ENCODE peak calls at places on chromosomes 16 and 17, in eight cellular contexts. One of them, this sample, is unnamed.

GRCh38 chr17:70074991-70075390 is at the start of gene KCNJ16:
- DNase-seq in stimulated activated CD8-positive, alpha-beta memory T cell treated with anti-CD3 and anti-CD28 coated beads, Interleukin-7, amount 100 ng/mL, for 1 hour: no peak
- DNase-seq in mucosa of descending colon: no peak
- DNase-seq in cerebellar cortex: peak
- DNase-seq in activated CD4-positive, CD25-positive, alpha-beta regulatory T cell treated with anti-CD3 and anti-CD28 coated beads, Interleukin-2, amount 50 U/mL, for 16 hours: no peak
- DNase-seq in cardiac fibroblast: no peak
- DNase-seq in heart right ventricle: no peak
- DNase-seq in thoracic aorta: no peak
- DNase-seq in this sample: no peak

GRCh38 chr17:40633871-40634270 is 13.7 kb downstream of the SMARCE1 start:
- DNase-seq in stimulated activated CD8-positive, alpha-beta memory T cell treated with anti-CD3 and anti-CD28 coated beads, Interleukin-7, amount 100 ng/mL, for 1 hour: no peak
- DNase-seq in mucosa of descending colon: no peak
- DNase-seq in cerebellar cortex: no peak
- DNase-seq in activated CD4-positive, CD25-positive, alpha-beta regulatory T cell treated with anti-CD3 and anti-CD28 coated beads, Interleukin-2, amount 50 U/mL, for 16 hours: no peak
- DNase-seq in cardiac fibroblast: no peak
- DNase-seq in heart right ventricle: no peak
- DNase-seq in thoracic aorta: no peak
- DNase-seq in this sample: peak

GRCh38 chr16:4945560-4946502 is 8.9 kb upstream of the PPL start:
- DNase-seq in stimulated activated CD8-positive, alpha-beta memory T cell treated with anti-CD3 and anti-CD28 coated beads, Interleukin-7, amount 100 ng/mL, for 1 hour: no peak
- DNase-seq in mucosa of descending colon: peak
- DNase-seq in cerebellar cortex: no peak
- DNase-seq in activated CD4-positive, CD25-positive, alpha-beta regulatory T cell treated with anti-CD3 and anti-CD28 coated beads, Interleukin-2, amount 50 U/mL, for 16 hours: no peak
- DNase-seq in cardiac fibroblast: peak
- DNase-seq in heart right ventricle: no peak
- DNase-seq in thoracic aorta: no peak
- DNase-seq in this sample: peak

GRCh38 chr17:59914274-59914854 is 21.4 kb downstream of the RPS6KB1 start:
- DNase-seq in stimulated activated CD8-positive, alpha-beta memory T cell treated with anti-CD3 and anti-CD28 coated beads, Interleukin-7, amount 100 ng/mL, for 1 hour: no peak
- DNase-seq in mucosa of descending colon: no peak
- DNase-seq in cerebellar cortex: peak
- DNase-seq in activated CD4-positive, CD25-positive, alpha-beta regulatory T cell treated with anti-CD3 and anti-CD28 coated beads, Interleukin-2, amount 50 U/mL, for 16 hours: no peak
- DNase-seq in cardiac fibroblast: peak
- DNase-seq in heart right ventricle: no peak
- DNase-seq in thoracic aorta: no peak
- DNase-seq in this sample: peak

GRCh38 chr16:57278494-57278893 is 6.0 kb downstream of the PLLP start:
- DNase-seq in stimulated activated CD8-positive, alpha-beta memory T cell treated with anti-CD3 and anti-CD28 coated beads, Interleukin-7, amount 100 ng/mL, for 1 hour: no peak
- DNase-seq in mucosa of descending colon: no peak
- DNase-seq in cerebellar cortex: no peak
- DNase-seq in activated CD4-positive, CD25-positive, alpha-beta regulatory T cell treated with anti-CD3 and anti-CD28 coated beads, Interleukin-2, amount 50 U/mL, for 16 hours: no peak
- DNase-seq in cardiac fibroblast: no peak
- DNase-seq in heart right ventricle: no peak
- DNase-seq in thoracic aorta: no peak
- DNase-seq in this sample: no peak

GRCh38 chr17:37220609-37220953 is 155.2 kb upstream of the C17orf78 start:
- DNase-seq in stimulated activated CD8-positive, alpha-beta memory T cell treated with anti-CD3 and anti-CD28 coated beads, Interleukin-7, amount 100 ng/mL, for 1 hour: no peak
- DNase-seq in mucosa of descending colon: no peak
- DNase-seq in cerebellar cortex: peak
- DNase-seq in activated CD4-positive, CD25-positive, alpha-beta regulatory T cell treated with anti-CD3 and anti-CD28 coated beads, Interleukin-2, amount 50 U/mL, for 16 hours: no peak
- DNase-seq in cardiac fibroblast: peak
- DNase-seq in heart right ventricle: no peak
- DNase-seq in thoracic aorta: no peak
- DNase-seq in this sample: peak

GRCh38 chr17:20156196-20157077 is 147.3 kb downstream of the SPECC1 start:
- DNase-seq in stimulated activated CD8-positive, alpha-beta memory T cell treated with anti-CD3 and anti-CD28 coated beads, Interleukin-7, amount 100 ng/mL, for 1 hour: no peak
- DNase-seq in mucosa of descending colon: no peak
- DNase-seq in cerebellar cortex: no peak
- DNase-seq in activated CD4-positive, CD25-positive, alpha-beta regulatory T cell treated with anti-CD3 and anti-CD28 coated beads, Interleukin-2, amount 50 U/mL, for 16 hours: no peak
- DNase-seq in cardiac fibroblast: peak
- DNase-seq in heart right ventricle: no peak
- DNase-seq in thoracic aorta: no peak
- DNase-seq in this sample: peak

GRCh38 chr17:1112875-1113274 is 66.9 kb downstream of the ABR start:
- DNase-seq in stimulated activated CD8-positive, alpha-beta memory T cell treated with anti-CD3 and anti-CD28 coated beads, Interleukin-7, amount 100 ng/mL, for 1 hour: no peak
- DNase-seq in mucosa of descending colon: no peak
- DNase-seq in cerebellar cortex: peak
- DNase-seq in activated CD4-positive, CD25-positive, alpha-beta regulatory T cell treated with anti-CD3 and anti-CD28 coated beads, Interleukin-2, amount 50 U/mL, for 16 hours: no peak
- DNase-seq in cardiac fibroblast: no peak
- DNase-seq in heart right ventricle: no peak
- DNase-seq in thoracic aorta: no peak
- DNase-seq in this sample: peak

GRCh38 chr17:78137392-78138203 is 7.0 kb downstream of the TMC8 start:
- DNase-seq in stimulated activated CD8-positive, alpha-beta memory T cell treated with anti-CD3 and anti-CD28 coated beads, Interleukin-7, amount 100 ng/mL, for 1 hour: no peak
- DNase-seq in mucosa of descending colon: peak
- DNase-seq in cerebellar cortex: no peak
- DNase-seq in activated CD4-positive, CD25-positive, alpha-beta regulatory T cell treated with anti-CD3 and anti-CD28 coated beads, Interleukin-2, amount 50 U/mL, for 16 hours: no peak
- DNase-seq in cardiac fibroblast: no peak
- DNase-seq in heart right ventricle: no peak
- DNase-seq in thoracic aorta: no peak
- DNase-seq in this sample: no peak

GRCh38 chr17:66275651-66276050 is 26.8 kb upstream of the PRKCA start:
- DNase-seq in stimulated activated CD8-positive, alpha-beta memory T cell treated with anti-CD3 and anti-CD28 coated beads, Interleukin-7, amount 100 ng/mL, for 1 hour: no peak
- DNase-seq in mucosa of descending colon: no peak
- DNase-seq in cerebellar cortex: no peak
- DNase-seq in activated CD4-positive, CD25-positive, alpha-beta regulatory T cell treated with anti-CD3 and anti-CD28 coated beads, Interleukin-2, amount 50 U/mL, for 16 hours: no peak
- DNase-seq in cardiac fibroblast: peak
- DNase-seq in heart right ventricle: no peak
- DNase-seq in thoracic aorta: peak
- DNase-seq in this sample: peak

GRCh38 chr17:142876-143784 is 5.8 kb downstream of the SCGB1C2 start:
- DNase-seq in stimulated activated CD8-positive, alpha-beta memory T cell treated with anti-CD3 and anti-CD28 coated beads, Interleukin-7, amount 100 ng/mL, for 1 hour: no peak
- DNase-seq in mucosa of descending colon: no peak
- DNase-seq in cerebellar cortex: no peak
- DNase-seq in activated CD4-positive, CD25-positive, alpha-beta regulatory T cell treated with anti-CD3 and anti-CD28 coated beads, Interleukin-2, amount 50 U/mL, for 16 hours: no peak
- DNase-seq in cardiac fibroblast: no peak
- DNase-seq in heart right ventricle: peak
- DNase-seq in thoracic aorta: no peak
- DNase-seq in this sample: no peak

GRCh38 chr17:12584727-12585126 is 81.0 kb upstream of the MYOCD start:
- DNase-seq in stimulated activated CD8-positive, alpha-beta memory T cell treated with anti-CD3 and anti-CD28 coated beads, Interleukin-7, amount 100 ng/mL, for 1 hour: no peak
- DNase-seq in mucosa of descending colon: no peak
- DNase-seq in cerebellar cortex: no peak
- DNase-seq in activated CD4-positive, CD25-positive, alpha-beta regulatory T cell treated with anti-CD3 and anti-CD28 coated beads, Interleukin-2, amount 50 U/mL, for 16 hours: no peak
- DNase-seq in cardiac fibroblast: no peak
- DNase-seq in heart right ventricle: no peak
- DNase-seq in thoracic aorta: no peak
- DNase-seq in this sample: no peak

GRCh38 chr16:23408242-23409201 is 44.5 kb downstream of the COG7 start:
- DNase-seq in stimulated activated CD8-positive, alpha-beta memory T cell treated with anti-CD3 and anti-CD28 coated beads, Interleukin-7, amount 100 ng/mL, for 1 hour: no peak
- DNase-seq in mucosa of descending colon: peak
- DNase-seq in cerebellar cortex: peak
- DNase-seq in activated CD4-positive, CD25-positive, alpha-beta regulatory T cell treated with anti-CD3 and anti-CD28 coated beads, Interleukin-2, amount 50 U/mL, for 16 hours: no peak
- DNase-seq in cardiac fibroblast: peak
- DNase-seq in heart right ventricle: peak
- DNase-seq in thoracic aorta: no peak
- DNase-seq in this sample: peak

GRCh38 chr17:38656959-38657823 is 17.6 kb downstream of the EPOP start:
- DNase-seq in stimulated activated CD8-positive, alpha-beta memory T cell treated with anti-CD3 and anti-CD28 coated beads, Interleukin-7, amount 100 ng/mL, for 1 hour: no peak
- DNase-seq in mucosa of descending colon: peak
- DNase-seq in cerebellar cortex: no peak
- DNase-seq in activated CD4-positive, CD25-positive, alpha-beta regulatory T cell treated with anti-CD3 and anti-CD28 coated beads, Interleukin-2, amount 50 U/mL, for 16 hours: no peak
- DNase-seq in cardiac fibroblast: no peak
- DNase-seq in heart right ventricle: no peak
- DNase-seq in thoracic aorta: no peak
- DNase-seq in this sample: no peak

GRCh38 chr16:56226187-56226586 is 34.9 kb downstream of the GNAO1 start:
- DNase-seq in stimulated activated CD8-positive, alpha-beta memory T cell treated with anti-CD3 and anti-CD28 coated beads, Interleukin-7, amount 100 ng/mL, for 1 hour: no peak
- DNase-seq in mucosa of descending colon: no peak
- DNase-seq in cerebellar cortex: no peak
- DNase-seq in activated CD4-positive, CD25-positive, alpha-beta regulatory T cell treated with anti-CD3 and anti-CD28 coated beads, Interleukin-2, amount 50 U/mL, for 16 hours: no peak
- DNase-seq in cardiac fibroblast: no peak
- DNase-seq in heart right ventricle: no peak
- DNase-seq in thoracic aorta: no peak
- DNase-seq in this sample: no peak

GRCh38 chr17:38544175-38544838 is 61.4 kb downstream of the SRCIN1 start:
- DNase-seq in stimulated activated CD8-positive, alpha-beta memory T cell treated with anti-CD3 and anti-CD28 coated beads, Interleukin-7, amount 100 ng/mL, for 1 hour: no peak
- DNase-seq in mucosa of descending colon: no peak
- DNase-seq in cerebellar cortex: no peak
- DNase-seq in activated CD4-positive, CD25-positive, alpha-beta regulatory T cell treated with anti-CD3 and anti-CD28 coated beads, Interleukin-2, amount 50 U/mL, for 16 hours: no peak
- DNase-seq in cardiac fibroblast: no peak
- DNase-seq in heart right ventricle: no peak
- DNase-seq in thoracic aorta: no peak
- DNase-seq in this sample: no peak

GRCh38 chr17:76641501-76641900 is 2.1 kb downstream of the ST6GALNAC1 start:
- DNase-seq in stimulated activated CD8-positive, alpha-beta memory T cell treated with anti-CD3 and anti-CD28 coated beads, Interleukin-7, amount 100 ng/mL, for 1 hour: no peak
- DNase-seq in mucosa of descending colon: no peak
- DNase-seq in cerebellar cortex: no peak
- DNase-seq in activated CD4-positive, CD25-positive, alpha-beta regulatory T cell treated with anti-CD3 and anti-CD28 coated beads, Interleukin-2, amount 50 U/mL, for 16 hours: no peak
- DNase-seq in cardiac fibroblast: no peak
- DNase-seq in heart right ventricle: no peak
- DNase-seq in thoracic aorta: no peak
- DNase-seq in this sample: no peak

GRCh38 chr17:69916761-69917160 is 158.3 kb upstream of the KCNJ16 start:
- DNase-seq in stimulated activated CD8-positive, alpha-beta memory T cell treated with anti-CD3 and anti-CD28 coated beads, Interleukin-7, amount 100 ng/mL, for 1 hour: no peak
- DNase-seq in mucosa of descending colon: no peak
- DNase-seq in cerebellar cortex: no peak
- DNase-seq in activated CD4-positive, CD25-positive, alpha-beta regulatory T cell treated with anti-CD3 and anti-CD28 coated beads, Interleukin-2, amount 50 U/mL, for 16 hours: no peak
- DNase-seq in cardiac fibroblast: no peak
- DNase-seq in heart right ventricle: no peak
- DNase-seq in thoracic aorta: no peak
- DNase-seq in this sample: peak

GRCh38 chr16:79915264-79916160 is 315.0 kb upstream of the MAF start:
- DNase-seq in stimulated activated CD8-positive, alpha-beta memory T cell treated with anti-CD3 and anti-CD28 coated beads, Interleukin-7, amount 100 ng/mL, for 1 hour: no peak
- DNase-seq in mucosa of descending colon: no peak
- DNase-seq in cerebellar cortex: no peak
- DNase-seq in activated CD4-positive, CD25-positive, alpha-beta regulatory T cell treated with anti-CD3 and anti-CD28 coated beads, Interleukin-2, amount 50 U/mL, for 16 hours: no peak
- DNase-seq in cardiac fibroblast: no peak
- DNase-seq in heart right ventricle: no peak
- DNase-seq in thoracic aorta: no peak
- DNase-seq in this sample: no peak

GRCh38 chr17:20896153-20896649 is 146.6 kb downstream of the USP22 start:
- DNase-seq in stimulated activated CD8-positive, alpha-beta memory T cell treated with anti-CD3 and anti-CD28 coated beads, Interleukin-7, amount 100 ng/mL, for 1 hour: no peak
- DNase-seq in mucosa of descending colon: no peak
- DNase-seq in cerebellar cortex: peak
- DNase-seq in activated CD4-positive, CD25-positive, alpha-beta regulatory T cell treated with anti-CD3 and anti-CD28 coated beads, Interleukin-2, amount 50 U/mL, for 16 hours: no peak
- DNase-seq in cardiac fibroblast: no peak
- DNase-seq in heart right ventricle: peak
- DNase-seq in thoracic aorta: no peak
- DNase-seq in this sample: no peak

GRCh38 chr17:75683467-75684041 is 16.4 kb downstream of the SAP30BP start:
- DNase-seq in stimulated activated CD8-positive, alpha-beta memory T cell treated with anti-CD3 and anti-CD28 coated beads, Interleukin-7, amount 100 ng/mL, for 1 hour: no peak
- DNase-seq in mucosa of descending colon: no peak
- DNase-seq in cerebellar cortex: no peak
- DNase-seq in activated CD4-positive, CD25-positive, alpha-beta regulatory T cell treated with anti-CD3 and anti-CD28 coated beads, Interleukin-2, amount 50 U/mL, for 16 hours: no peak
- DNase-seq in cardiac fibroblast: no peak
- DNase-seq in heart right ventricle: no peak
- DNase-seq in thoracic aorta: no peak
- DNase-seq in this sample: no peak

GRCh38 chr16:51408357-51408756 is 257.3 kb upstream of the SALL1 start:
- DNase-seq in stimulated activated CD8-positive, alpha-beta memory T cell treated with anti-CD3 and anti-CD28 coated beads, Interleukin-7, amount 100 ng/mL, for 1 hour: no peak
- DNase-seq in mucosa of descending colon: no peak
- DNase-seq in cerebellar cortex: no peak
- DNase-seq in activated CD4-positive, CD25-positive, alpha-beta regulatory T cell treated with anti-CD3 and anti-CD28 coated beads, Interleukin-2, amount 50 U/mL, for 16 hours: no peak
- DNase-seq in cardiac fibroblast: no peak
- DNase-seq in heart right ventricle: no peak
- DNase-seq in thoracic aorta: no peak
- DNase-seq in this sample: no peak

GRCh38 chr16:3606441-3606840 is 5.0 kb downstream of the SLX4 start:
- DNase-seq in stimulated activated CD8-positive, alpha-beta memory T cell treated with anti-CD3 and anti-CD28 coated beads, Interleukin-7, amount 100 ng/mL, for 1 hour: no peak
- DNase-seq in mucosa of descending colon: peak
- DNase-seq in cerebellar cortex: peak
- DNase-seq in activated CD4-positive, CD25-positive, alpha-beta regulatory T cell treated with anti-CD3 and anti-CD28 coated beads, Interleukin-2, amount 50 U/mL, for 16 hours: no peak
- DNase-seq in cardiac fibroblast: no peak
- DNase-seq in heart right ventricle: no peak
- DNase-seq in thoracic aorta: no peak
- DNase-seq in this sample: no peak

GRCh38 chr16:81558077-81558443 is 113.5 kb downstream of the CMIP start:
- DNase-seq in stimulated activated CD8-positive, alpha-beta memory T cell treated with anti-CD3 and anti-CD28 coated beads, Interleukin-7, amount 100 ng/mL, for 1 hour: no peak
- DNase-seq in mucosa of descending colon: no peak
- DNase-seq in cerebellar cortex: no peak
- DNase-seq in activated CD4-positive, CD25-positive, alpha-beta regulatory T cell treated with anti-CD3 and anti-CD28 coated beads, Interleukin-2, amount 50 U/mL, for 16 hours: no peak
- DNase-seq in cardiac fibroblast: no peak
- DNase-seq in heart right ventricle: no peak
- DNase-seq in thoracic aorta: no peak
- DNase-seq in this sample: no peak

GRCh38 chr17:7348478-7349242 is 3.3 kb upstream of the KCTD11 start:
- DNase-seq in stimulated activated CD8-positive, alpha-beta memory T cell treated with anti-CD3 and anti-CD28 coated beads, Interleukin-7, amount 100 ng/mL, for 1 hour: no peak
- DNase-seq in mucosa of descending colon: no peak
- DNase-seq in cerebellar cortex: peak
- DNase-seq in activated CD4-positive, CD25-positive, alpha-beta regulatory T cell treated with anti-CD3 and anti-CD28 coated beads, Interleukin-2, amount 50 U/mL, for 16 hours: no peak
- DNase-seq in cardiac fibroblast: peak
- DNase-seq in heart right ventricle: no peak
- DNase-seq in thoracic aorta: no peak
- DNase-seq in this sample: no peak

GRCh38 chr17:27420211-27420950 is 35.9 kb upstream of the KSR1 start:
- DNase-seq in stimulated activated CD8-positive, alpha-beta memory T cell treated with anti-CD3 and anti-CD28 coated beads, Interleukin-7, amount 100 ng/mL, for 1 hour: no peak
- DNase-seq in mucosa of descending colon: no peak
- DNase-seq in cerebellar cortex: no peak
- DNase-seq in activated CD4-positive, CD25-positive, alpha-beta regulatory T cell treated with anti-CD3 and anti-CD28 coated beads, Interleukin-2, amount 50 U/mL, for 16 hours: no peak
- DNase-seq in cardiac fibroblast: no peak
- DNase-seq in heart right ventricle: no peak
- DNase-seq in thoracic aorta: no peak
- DNase-seq in this sample: no peak

GRCh38 chr17:38871247-38871991 is 1.6 kb downstream of the LASP1 start:
- DNase-seq in stimulated activated CD8-positive, alpha-beta memory T cell treated with anti-CD3 and anti-CD28 coated beads, Interleukin-7, amount 100 ng/mL, for 1 hour: no peak
- DNase-seq in mucosa of descending colon: peak
- DNase-seq in cerebellar cortex: no peak
- DNase-seq in activated CD4-positive, CD25-positive, alpha-beta regulatory T cell treated with anti-CD3 and anti-CD28 coated beads, Interleukin-2, amount 50 U/mL, for 16 hours: peak
- DNase-seq in cardiac fibroblast: peak
- DNase-seq in heart right ventricle: peak
- DNase-seq in thoracic aorta: peak
- DNase-seq in this sample: peak

GRCh38 chr17:68101992-68102758 is 66.6 kb downstream of the KPNA2 start:
- DNase-seq in stimulated activated CD8-positive, alpha-beta memory T cell treated with anti-CD3 and anti-CD28 coated beads, Interleukin-7, amount 100 ng/mL, for 1 hour: no peak
- DNase-seq in mucosa of descending colon: peak
- DNase-seq in cerebellar cortex: peak
- DNase-seq in activated CD4-positive, CD25-positive, alpha-beta regulatory T cell treated with anti-CD3 and anti-CD28 coated beads, Interleukin-2, amount 50 U/mL, for 16 hours: no peak
- DNase-seq in cardiac fibroblast: no peak
- DNase-seq in heart right ventricle: peak
- DNase-seq in thoracic aorta: no peak
- DNase-seq in this sample: peak

This sample was measured in myocyte.